ENCODE peak calls at places on chromosomes 7 and 10, in eight cellular contexts. One of them, this sample, is unnamed.
A peak's percentile ranks its signal among the peaks of the same experiment; 100 is the strongest.

GRCh38 chr10:34721201-34721840 is 93.8 kb downstream of the PARD3 start:
- DNase-seq in PC-9: peak; percentile 64
- DNase-seq in left ventricle myocardium inferior: no peak
- DNase-seq in lower lobe of right lung: no peak
- DNase-seq in ovary: no peak
- DNase-seq in colonic mucosa: no peak
- DNase-seq in stomach: no peak
- DNase-seq in Panc1: no peak
- DNase-seq in this sample: no peak

GRCh38 chr7:107355616-107356015 is 114.2 kb upstream of the GPR22 start:
- DNase-seq in PC-9: no peak
- DNase-seq in left ventricle myocardium inferior: no peak
- DNase-seq in lower lobe of right lung: no peak
- DNase-seq in ovary: no peak
- DNase-seq in colonic mucosa: no peak
- DNase-seq in stomach: no peak
- DNase-seq in Panc1: no peak
- DNase-seq in this sample: no peak

GRCh38 chr10:69867699-69868558 is 66.2 kb downstream of the COL13A1 start:
- DNase-seq in PC-9: no peak
- DNase-seq in left ventricle myocardium inferior: no peak
- DNase-seq in lower lobe of right lung: no peak
- DNase-seq in ovary: no peak
- DNase-seq in colonic mucosa: peak; percentile 77
- DNase-seq in stomach: no peak
- DNase-seq in Panc1: no peak
- DNase-seq in this sample: no peak

GRCh38 chr7:150481207-150481920 is 30.9 kb downstream of the GIMAP8 start:
- DNase-seq in PC-9: no peak
- DNase-seq in left ventricle myocardium inferior: no peak
- DNase-seq in lower lobe of right lung: no peak
- DNase-seq in ovary: no peak
- DNase-seq in colonic mucosa: no peak
- DNase-seq in stomach: no peak
- DNase-seq in Panc1: no peak
- DNase-seq in this sample: no peak

GRCh38 chr7:19333706-19334105 is 188.5 kb upstream of the FERD3L start:
- DNase-seq in PC-9: no peak
- DNase-seq in left ventricle myocardium inferior: no peak
- DNase-seq in lower lobe of right lung: no peak
- DNase-seq in ovary: no peak
- DNase-seq in colonic mucosa: no peak
- DNase-seq in stomach: no peak
- DNase-seq in Panc1: no peak
- DNase-seq in this sample: no peak

GRCh38 chr10:126376956-126377355 is 11.3 kb downstream of the ADAM12 start:
- DNase-seq in PC-9: peak; percentile 74
- DNase-seq in left ventricle myocardium inferior: no peak
- DNase-seq in lower lobe of right lung: no peak
- DNase-seq in ovary: no peak
- DNase-seq in colonic mucosa: no peak
- DNase-seq in stomach: no peak
- DNase-seq in Panc1: no peak
- DNase-seq in this sample: no peak

GRCh38 chr10:75401569-75402485 is at the start of gene ZNF503:
- DNase-seq in PC-9: peak; percentile 92
- DNase-seq in left ventricle myocardium inferior: peak; percentile 97
- DNase-seq in lower lobe of right lung: peak; percentile 97
- DNase-seq in ovary: peak; percentile 97
- DNase-seq in colonic mucosa: peak; percentile 95
- DNase-seq in stomach: peak; percentile 97
- DNase-seq in Panc1: peak; percentile 60
- DNase-seq in this sample: peak; percentile 97

GRCh38 chr10:68461032-68461431 is 10.7 kb downstream of the DNA2 start:
- DNase-seq in PC-9: no peak
- DNase-seq in left ventricle myocardium inferior: no peak
- DNase-seq in lower lobe of right lung: no peak
- DNase-seq in ovary: no peak
- DNase-seq in colonic mucosa: no peak
- DNase-seq in stomach: no peak
- DNase-seq in Panc1: no peak
- DNase-seq in this sample: no peak

GRCh38 chr7:111198255-111198654 is 107.3 kb downstream of the LRRN3 start:
- DNase-seq in PC-9: peak; percentile 95
- DNase-seq in left ventricle myocardium inferior: no peak
- DNase-seq in lower lobe of right lung: no peak
- DNase-seq in ovary: no peak
- DNase-seq in colonic mucosa: no peak
- DNase-seq in stomach: no peak
- DNase-seq in Panc1: peak; percentile 92
- DNase-seq in this sample: peak; percentile 52

GRCh38 chr7:150404172-150404784 is 25.1 kb downstream of the ZNF775 start:
- DNase-seq in PC-9: no peak
- DNase-seq in left ventricle myocardium inferior: no peak
- DNase-seq in lower lobe of right lung: no peak
- DNase-seq in ovary: no peak
- DNase-seq in colonic mucosa: no peak
- DNase-seq in stomach: no peak
- DNase-seq in Panc1: no peak
- DNase-seq in this sample: no peak

GRCh38 chr10:71635867-71636266 is 83.7 kb downstream of the C10orf105 start:
- DNase-seq in PC-9: no peak
- DNase-seq in left ventricle myocardium inferior: no peak
- DNase-seq in lower lobe of right lung: no peak
- DNase-seq in ovary: no peak
- DNase-seq in colonic mucosa: no peak
- DNase-seq in stomach: no peak
- DNase-seq in Panc1: no peak
- DNase-seq in this sample: no peak

GRCh38 chr10:71635251-71635866 is 84.2 kb downstream of the C10orf105 start:
- DNase-seq in PC-9: no peak
- DNase-seq in left ventricle myocardium inferior: no peak
- DNase-seq in lower lobe of right lung: no peak
- DNase-seq in ovary: no peak
- DNase-seq in colonic mucosa: peak; percentile 41
- DNase-seq in stomach: no peak
- DNase-seq in Panc1: no peak
- DNase-seq in this sample: no peak

GRCh38 chr10:71633935-71634334 is 85.6 kb downstream of the C10orf105 start:
- DNase-seq in PC-9: no peak
- DNase-seq in left ventricle myocardium inferior: no peak
- DNase-seq in lower lobe of right lung: no peak
- DNase-seq in ovary: no peak
- DNase-seq in colonic mucosa: no peak
- DNase-seq in stomach: no peak
- DNase-seq in Panc1: no peak
- DNase-seq in this sample: no peak

GRCh38 chr10:71632896-71633600 is 86.5 kb downstream of the C10orf105 start:
- DNase-seq in PC-9: no peak
- DNase-seq in left ventricle myocardium inferior: no peak
- DNase-seq in lower lobe of right lung: no peak
- DNase-seq in ovary: no peak
- DNase-seq in colonic mucosa: no peak
- DNase-seq in stomach: no peak
- DNase-seq in Panc1: no peak
- DNase-seq in this sample: no peak

DNA sequence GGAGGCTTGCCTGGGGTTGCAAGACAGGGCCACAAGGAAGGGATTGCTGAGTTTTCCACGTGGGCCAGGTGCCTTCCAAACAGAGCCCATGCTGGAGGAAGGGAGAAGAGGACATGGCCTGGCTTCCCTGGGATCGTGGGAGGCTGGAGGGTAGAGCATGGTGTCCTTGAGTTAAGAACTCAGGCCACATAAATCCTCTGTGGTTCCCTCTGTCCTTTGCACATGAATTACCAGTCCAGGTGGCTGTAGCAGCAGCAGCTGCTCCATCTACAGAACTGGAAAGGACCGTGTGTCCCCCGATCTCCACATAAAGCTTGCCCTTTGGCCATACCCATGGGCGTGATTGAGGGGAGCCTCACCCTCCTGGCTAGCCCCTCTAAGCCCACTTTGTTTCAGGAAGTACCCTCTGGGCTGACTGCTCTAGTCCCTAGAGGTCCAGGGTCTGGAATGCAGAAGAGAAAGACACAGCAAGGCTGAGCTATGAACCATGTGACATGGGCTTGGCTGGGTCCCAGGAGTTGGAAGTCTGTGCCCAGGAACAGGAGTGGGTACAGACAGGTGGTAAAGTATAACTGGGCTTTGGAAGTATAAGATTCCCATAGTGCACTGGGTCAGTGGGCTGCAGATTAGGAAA is 84.9 kb downstream of the C10orf105 start:
- DNase-seq in PC-9: no peak
- DNase-seq in left ventricle myocardium inferior: peak; percentile 68
- DNase-seq in lower lobe of right lung: no peak
- DNase-seq in ovary: no peak
- DNase-seq in colonic mucosa: peak; percentile 75
- DNase-seq in stomach: peak; percentile 68
- DNase-seq in Panc1: no peak
- DNase-seq in this sample: no peak
- H3K4me1 ChIP-seq in PC-9: peaks cover 16% of the 10 kb centered on the region
- H3K4me1 ChIP-seq in left ventricle myocardium inferior: peaks cover 20% of the 10 kb centered on the region
- H3K4me1 ChIP-seq in lower lobe of right lung: peaks cover 15% of the 10 kb centered on the region
- H3K4me1 ChIP-seq in ovary: peaks cover 4% of the 10 kb centered on the region
- H3K4me1 ChIP-seq in colonic mucosa: peaks cover 13% of the 10 kb centered on the region
- H3K4me1 ChIP-seq in stomach: peaks cover 34% of the 10 kb centered on the region
- H3K4me1 ChIP-seq in Panc1: no peaks in the 10 kb centered on the region
- H3K4me1 ChIP-seq in this sample: no peaks in the 10 kb centered on the region

DNA sequence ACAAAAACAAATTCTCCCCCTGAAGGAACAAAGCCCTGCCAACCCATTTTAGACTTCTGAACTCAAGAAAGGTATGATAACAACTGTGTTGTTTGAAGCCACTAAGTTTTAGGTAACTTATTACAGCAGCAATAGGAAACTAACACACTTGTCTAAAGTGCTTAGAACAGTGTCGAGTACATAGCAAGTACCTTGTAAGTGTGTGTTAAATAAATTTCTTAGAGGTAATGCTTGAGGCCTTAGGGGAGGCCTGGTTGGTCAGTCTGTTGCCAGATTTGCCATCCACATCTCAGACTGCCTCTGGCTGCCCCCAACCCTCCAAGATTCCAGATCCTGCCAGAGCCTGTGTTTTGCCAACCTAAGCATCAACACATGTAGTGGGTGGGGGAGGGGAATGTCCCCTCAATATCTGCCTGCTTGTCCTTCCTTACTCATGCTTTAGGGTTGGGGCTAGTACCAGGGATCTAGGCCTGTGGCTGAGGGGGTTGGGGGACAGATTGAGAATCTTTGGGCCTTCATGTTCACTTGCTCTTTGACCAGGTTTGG is 27.1 kb upstream of the PAX2 start:
- DNase-seq in PC-9: no peak
- DNase-seq in left ventricle myocardium inferior: no peak
- DNase-seq in lower lobe of right lung: no peak
- DNase-seq in ovary: no peak
- DNase-seq in colonic mucosa: no peak
- DNase-seq in stomach: no peak
- DNase-seq in Panc1: no peak
- DNase-seq in this sample: no peak
- H3K27me3 ChIP-seq in PC-9: peaks cover 32% of the 10 kb centered on the region
- H3K27me3 ChIP-seq in left ventricle myocardium inferior: peaks cover 100% of the 10 kb centered on the region
- H3K27me3 ChIP-seq in lower lobe of right lung: peaks cover 99% of the 10 kb centered on the region
- H3K27me3 ChIP-seq in ovary: no peaks in the 10 kb centered on the region
- H3K27me3 ChIP-seq in colonic mucosa: peaks cover 51% of the 10 kb centered on the region
- H3K27me3 ChIP-seq in stomach: peaks cover 77% of the 10 kb centered on the region
- H3K27me3 ChIP-seq in Panc1: no peaks in the 10 kb centered on the region
- H3K27me3 ChIP-seq in this sample: peaks cover 96% of the 10 kb centered on the region

GRCh38 chr7:46653848-46654247 is 732.8 kb upstream of the IGFBP3 start:
- DNase-seq in PC-9: no peak
- DNase-seq in left ventricle myocardium inferior: no peak
- DNase-seq in lower lobe of right lung: no peak
- DNase-seq in ovary: no peak
- DNase-seq in colonic mucosa: no peak
- DNase-seq in stomach: no peak
- DNase-seq in Panc1: no peak
- DNase-seq in this sample: no peak

GRCh38 chr7:46663025-46663424 is 742.0 kb upstream of the IGFBP3 start:
- DNase-seq in PC-9: no peak
- DNase-seq in left ventricle myocardium inferior: no peak
- DNase-seq in lower lobe of right lung: no peak
- DNase-seq in ovary: no peak
- DNase-seq in colonic mucosa: no peak
- DNase-seq in stomach: no peak
- DNase-seq in Panc1: no peak
- DNase-seq in this sample: no peak

GRCh38 chr7:46654546-46655443 is 733.7 kb upstream of the IGFBP3 start:
- DNase-seq in PC-9: no peak
- DNase-seq in left ventricle myocardium inferior: no peak
- DNase-seq in lower lobe of right lung: no peak
- DNase-seq in ovary: no peak
- DNase-seq in colonic mucosa: no peak
- DNase-seq in stomach: no peak
- DNase-seq in Panc1: no peak
- DNase-seq in this sample: no peak

GRCh38 chr7:46660402-46660801 is 739.3 kb upstream of the IGFBP3 start:
- DNase-seq in PC-9: no peak
- DNase-seq in left ventricle myocardium inferior: no peak
- DNase-seq in lower lobe of right lung: no peak
- DNase-seq in ovary: no peak
- DNase-seq in colonic mucosa: no peak
- DNase-seq in stomach: no peak
- DNase-seq in Panc1: no peak
- DNase-seq in this sample: no peak

GRCh38 chr7:46658281-46658680 is 737.2 kb upstream of the IGFBP3 start:
- DNase-seq in PC-9: no peak
- DNase-seq in left ventricle myocardium inferior: no peak
- DNase-seq in lower lobe of right lung: no peak
- DNase-seq in ovary: no peak
- DNase-seq in colonic mucosa: no peak
- DNase-seq in stomach: no peak
- DNase-seq in Panc1: no peak
- DNase-seq in this sample: no peak
- TF ChIP-seq CTCF in PC-9: no peak
- TF ChIP-seq CTCF in left ventricle myocardium inferior: no peak
- TF ChIP-seq CTCF in lower lobe of right lung: no peak
- TF ChIP-seq CTCF in ovary: no peak
- TF ChIP-seq CTCF in colonic mucosa: no peak
- TF ChIP-seq CTCF in stomach: no peak
- TF ChIP-seq CTCF in Panc1: no peak
- TF ChIP-seq CTCF in this sample: no peak

GRCh38 chr10:131584286-131584685 is 272.8 kb upstream of the TCERG1L start:
- DNase-seq in PC-9: no peak
- DNase-seq in left ventricle myocardium inferior: no peak
- DNase-seq in lower lobe of right lung: no peak
- DNase-seq in ovary: no peak
- DNase-seq in colonic mucosa: no peak
- DNase-seq in stomach: peak; percentile 9
- DNase-seq in Panc1: no peak
- DNase-seq in this sample: no peak
- H3K4me1 ChIP-seq in PC-9: no peaks in the 10 kb centered on the region
- H3K4me1 ChIP-seq in left ventricle myocardium inferior: no peaks in the 10 kb centered on the region
- H3K4me1 ChIP-seq in lower lobe of right lung: no peaks in the 10 kb centered on the region
- H3K4me1 ChIP-seq in ovary: no peaks in the 10 kb centered on the region
- H3K4me1 ChIP-seq in colonic mucosa: no peaks in the 10 kb centered on the region
- H3K4me1 ChIP-seq in stomach: no peaks in the 10 kb centered on the region
- H3K4me1 ChIP-seq in Panc1: no peaks in the 10 kb centered on the region
- H3K4me1 ChIP-seq in this sample: no peaks in the 10 kb centered on the region

GRCh38 chr7:128352636-128353035 is 8.9 kb downstream of the PRRT4 start:
- DNase-seq in PC-9: no peak
- DNase-seq in left ventricle myocardium inferior: no peak
- DNase-seq in lower lobe of right lung: no peak
- DNase-seq in ovary: no peak
- DNase-seq in colonic mucosa: no peak
- DNase-seq in stomach: no peak
- DNase-seq in Panc1: no peak
- DNase-seq in this sample: no peak
- H3K27me3 ChIP-seq in PC-9: no peaks in the 10 kb centered on the region
- H3K27me3 ChIP-seq in left ventricle myocardium inferior: peaks cover 43% of the 10 kb centered on the region
- H3K27me3 ChIP-seq in lower lobe of right lung: peaks cover 49% of the 10 kb centered on the region
- H3K27me3 ChIP-seq in ovary: no peaks in the 10 kb centered on the region
- H3K27me3 ChIP-seq in colonic mucosa: peaks cover 18% of the 10 kb centered on the region
- H3K27me3 ChIP-seq in stomach: peaks cover 32% of the 10 kb centered on the region
- H3K27me3 ChIP-seq in Panc1: no peaks in the 10 kb centered on the region
- H3K27me3 ChIP-seq in this sample: peaks cover 22% of the 10 kb centered on the region

This sample was measured in RWPE2.